ENCODE peak calls at places on chromosomes 1 and 21, in nine cellular contexts. One of them, this sample, is unnamed.

GRCh38 chr21:35072557-35072956 is 23.5 kb upstream of the RUNX1 start:
- DNase-seq in ovary: peak; percentile 37
- DNase-seq in HFF-Myc: no peak
- DNase-seq in OCI-LY7: no peak
- DNase-seq in mucosa of descending colon: no peak
- DNase-seq in HepG2: no peak
- DNase-seq in left ventricle myocardium inferior: no peak
- DNase-seq in pancreas: no peak
- DNase-seq in hepatocyte: no peak
- DNase-seq in this sample: no peak

GRCh38 chr1:6447016-6447817 is 18.8 kb downstream of the TNFRSF25 start:
- DNase-seq in hepatocyte: no peak
- DNase-seq in HFF-Myc: no peak
- DNase-seq in pancreas: no peak
- DNase-seq in left ventricle myocardium inferior: no peak
- DNase-seq in ovary: no peak
- DNase-seq in OCI-LY7: peak; percentile 22
- DNase-seq in HepG2: peak; percentile 86
- DNase-seq in mucosa of descending colon: peak; percentile 70
- DNase-seq in this sample: no peak

GRCh38 chr1:232422098-232422497 is 207.8 kb downstream of the SIPA1L2 start:
- DNase-seq in ovary: no peak
- DNase-seq in HepG2: no peak
- DNase-seq in HFF-Myc: no peak
- DNase-seq in hepatocyte: no peak
- DNase-seq in left ventricle myocardium inferior: no peak
- DNase-seq in pancreas: no peak
- DNase-seq in OCI-LY7: no peak
- DNase-seq in mucosa of descending colon: no peak
- DNase-seq in this sample: peak; percentile 67

GRCh38 chr1:37475380-37476086 is 1.2 kb downstream of the ZC3H12A start:
- DNase-seq in HFF-Myc: no peak
- DNase-seq in HepG2: no peak
- DNase-seq in left ventricle myocardium inferior: no peak
- DNase-seq in mucosa of descending colon: peak; percentile 58
- DNase-seq in OCI-LY7: no peak
- DNase-seq in pancreas: peak; percentile 38
- DNase-seq in hepatocyte: peak; percentile 25
- DNase-seq in ovary: peak; percentile 44
- DNase-seq in this sample: no peak

GRCh38 chr1:180962178-180962577 is 49.5 kb downstream of the KIAA1614 start:
- DNase-seq in OCI-LY7: no peak
- DNase-seq in ovary: no peak
- DNase-seq in pancreas: no peak
- DNase-seq in HFF-Myc: no peak
- DNase-seq in hepatocyte: no peak
- DNase-seq in left ventricle myocardium inferior: no peak
- DNase-seq in mucosa of descending colon: peak; percentile 61
- DNase-seq in HepG2: no peak
- DNase-seq in this sample: peak; percentile 58

GRCh38 chr1:155086182-155086741 is 7.6 kb downstream of the EFNA3 start:
- DNase-seq in OCI-LY7: peak; percentile 81
- DNase-seq in HepG2: no peak
- DNase-seq in mucosa of descending colon: peak; percentile 85
- DNase-seq in ovary: peak; percentile 83
- DNase-seq in pancreas: peak; percentile 76
- DNase-seq in HFF-Myc: no peak
- DNase-seq in hepatocyte: peak; percentile 73
- DNase-seq in left ventricle myocardium inferior: peak; percentile 67
- DNase-seq in this sample: peak; percentile 60

GRCh38 chr1:64687725-64688285 is 57.1 kb upstream of the RAVER2 start:
- DNase-seq in HepG2: no peak
- DNase-seq in hepatocyte: no peak
- DNase-seq in pancreas: no peak
- DNase-seq in OCI-LY7: no peak
- DNase-seq in left ventricle myocardium inferior: no peak
- DNase-seq in mucosa of descending colon: peak; percentile 29
- DNase-seq in ovary: peak; percentile 32
- DNase-seq in HFF-Myc: no peak
- DNase-seq in this sample: peak; percentile 73

GRCh38 chr1:70874826-70875225 is 172.8 kb downstream of the PTGER3 start:
- DNase-seq in left ventricle myocardium inferior: no peak
- DNase-seq in mucosa of descending colon: no peak
- DNase-seq in OCI-LY7: no peak
- DNase-seq in HFF-Myc: no peak
- DNase-seq in HepG2: no peak
- DNase-seq in hepatocyte: no peak
- DNase-seq in pancreas: no peak
- DNase-seq in ovary: no peak
- DNase-seq in this sample: peak; percentile 19

GRCh38 chr1:169460193-169460833 is 25.4 kb downstream of the SLC19A2 start:
- DNase-seq in HFF-Myc: peak; percentile 6
- DNase-seq in mucosa of descending colon: no peak
- DNase-seq in OCI-LY7: no peak
- DNase-seq in ovary: peak; percentile 18
- DNase-seq in pancreas: no peak
- DNase-seq in hepatocyte: no peak
- DNase-seq in left ventricle myocardium inferior: no peak
- DNase-seq in HepG2: no peak
- DNase-seq in this sample: peak; percentile 81

GRCh38 chr1:244154882-244155531 is 103.9 kb downstream of the ZBTB18 start:
- DNase-seq in HepG2: peak; percentile 10
- DNase-seq in OCI-LY7: no peak
- DNase-seq in ovary: no peak
- DNase-seq in mucosa of descending colon: no peak
- DNase-seq in pancreas: peak; percentile 48
- DNase-seq in hepatocyte: peak; percentile 35
- DNase-seq in HFF-Myc: no peak
- DNase-seq in left ventricle myocardium inferior: no peak
- DNase-seq in this sample: no peak

GRCh38 chr1:75131593-75132420 is 2.4 kb upstream of the LHX8 start:
- DNase-seq in left ventricle myocardium inferior: no peak
- DNase-seq in HFF-Myc: no peak
- DNase-seq in HepG2: no peak
- DNase-seq in mucosa of descending colon: no peak
- DNase-seq in pancreas: no peak
- DNase-seq in OCI-LY7: no peak
- DNase-seq in ovary: no peak
- DNase-seq in hepatocyte: no peak
- DNase-seq in this sample: no peak

GRCh38 chr1:10400013-10400412 is 1.1 kb downstream of the PGD start:
- DNase-seq in OCI-LY7: no peak
- DNase-seq in HepG2: no peak
- DNase-seq in left ventricle myocardium inferior: no peak
- DNase-seq in mucosa of descending colon: no peak
- DNase-seq in HFF-Myc: no peak
- DNase-seq in pancreas: no peak
- DNase-seq in ovary: no peak
- DNase-seq in hepatocyte: no peak
- DNase-seq in this sample: no peak

GRCh38 chr1:221419513-221420088 is 322.3 kb downstream of the DUSP10 start:
- DNase-seq in HepG2: no peak
- DNase-seq in HFF-Myc: peak; percentile 57
- DNase-seq in ovary: no peak
- DNase-seq in hepatocyte: no peak
- DNase-seq in pancreas: no peak
- DNase-seq in left ventricle myocardium inferior: no peak
- DNase-seq in mucosa of descending colon: no peak
- DNase-seq in OCI-LY7: no peak
- DNase-seq in this sample: peak; percentile 97

GRCh38 chr1:52059326-52059725 is 3.2 kb downstream of the BTF3L4 start:
- DNase-seq in mucosa of descending colon: no peak
- DNase-seq in HFF-Myc: no peak
- DNase-seq in hepatocyte: no peak
- DNase-seq in ovary: no peak
- DNase-seq in pancreas: no peak
- DNase-seq in HepG2: no peak
- DNase-seq in OCI-LY7: no peak
- DNase-seq in left ventricle myocardium inferior: no peak
- DNase-seq in this sample: peak; percentile 61
- H3K4me3 ChIP-seq in mucosa of descending colon: no peak overlapping the region
- H3K4me3 ChIP-seq in HFF-Myc: no peak overlapping the region
- H3K4me3 ChIP-seq in hepatocyte: no peak overlapping the region
- H3K4me3 ChIP-seq in ovary: no peak overlapping the region
- H3K4me3 ChIP-seq in pancreas: no peak overlapping the region
- H3K4me3 ChIP-seq in HepG2: no peak overlapping the region
- H3K4me3 ChIP-seq in OCI-LY7: no peak overlapping the region
- H3K4me3 ChIP-seq in left ventricle myocardium inferior: no peak overlapping the region
- H3K4me3 ChIP-seq in this sample: no peak overlapping the region

DNA sequence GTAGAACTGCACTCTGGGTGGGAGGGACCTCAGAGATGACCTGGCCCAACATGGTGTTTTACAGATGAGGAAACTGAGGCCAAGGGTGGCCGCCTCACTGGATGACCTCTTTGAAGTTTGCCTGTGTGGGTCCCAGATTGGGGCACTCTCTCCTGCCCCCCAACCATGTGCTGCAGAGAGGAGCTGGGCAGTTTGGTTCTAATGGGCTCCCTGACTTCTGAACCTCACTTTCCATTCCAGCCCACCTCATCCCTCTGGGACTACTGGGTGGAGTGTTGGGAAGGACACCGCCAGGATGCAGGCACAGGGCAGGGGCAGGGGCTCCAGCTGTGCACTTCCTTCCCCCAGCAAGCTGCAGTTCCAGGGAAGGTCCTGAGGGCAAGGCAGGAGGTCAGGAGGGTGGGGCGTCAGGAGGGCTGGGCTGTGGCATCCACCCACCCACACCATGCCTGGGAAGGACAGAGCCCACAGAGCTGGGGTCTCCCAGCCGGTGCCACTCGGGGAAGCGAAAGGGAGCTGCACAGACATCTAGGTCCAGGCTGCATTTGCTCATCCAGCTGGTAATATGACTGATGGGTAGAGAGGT is 10.3 kb upstream of the EPS8L3 start:
- DNase-seq in OCI-LY7: no peak
- DNase-seq in pancreas: no peak
- DNase-seq in hepatocyte: no peak
- DNase-seq in mucosa of descending colon: peak; percentile 33
- DNase-seq in ovary: peak; percentile 35
- DNase-seq in left ventricle myocardium inferior: peak; percentile 12
- DNase-seq in HepG2: no peak
- DNase-seq in HFF-Myc: no peak
- DNase-seq in this sample: no peak
- TF ChIP-seq CTCF in OCI-LY7: peak; percentile 3
- TF ChIP-seq CTCF in pancreas: peak; percentile 5
- TF ChIP-seq CTCF in hepatocyte: no peak
- TF ChIP-seq CTCF in mucosa of descending colon: no peak
- TF ChIP-seq CTCF in ovary: no peak
- TF ChIP-seq CTCF in left ventricle myocardium inferior: no peak
- TF ChIP-seq CTCF in HepG2: no peak
- TF ChIP-seq CTCF in HFF-Myc: no peak
- TF ChIP-seq CTCF in this sample: no peak

GRCh38 chr1:203200059-203200553 is 13.6 kb upstream of the CHI3L1 start:
- DNase-seq in mucosa of descending colon: no peak
- DNase-seq in OCI-LY7: no peak
- DNase-seq in HFF-Myc: no peak
- DNase-seq in ovary: no peak
- DNase-seq in HepG2: peak; percentile 32
- DNase-seq in hepatocyte: no peak
- DNase-seq in pancreas: no peak
- DNase-seq in left ventricle myocardium inferior: no peak
- DNase-seq in this sample: peak; percentile 88
- H3K4me3 ChIP-seq in mucosa of descending colon: no peak overlapping the region
- H3K4me3 ChIP-seq in OCI-LY7: no peak overlapping the region
- H3K4me3 ChIP-seq in HFF-Myc: no peak overlapping the region
- H3K4me3 ChIP-seq in ovary: no peak overlapping the region
- H3K4me3 ChIP-seq in HepG2: no peak overlapping the region
- H3K4me3 ChIP-seq in hepatocyte: no peak overlapping the region
- H3K4me3 ChIP-seq in pancreas: no peak overlapping the region
- H3K4me3 ChIP-seq in left ventricle myocardium inferior: peak overlapping the region; percentile 9
- H3K4me3 ChIP-seq in this sample: no peak overlapping the region

DNA sequence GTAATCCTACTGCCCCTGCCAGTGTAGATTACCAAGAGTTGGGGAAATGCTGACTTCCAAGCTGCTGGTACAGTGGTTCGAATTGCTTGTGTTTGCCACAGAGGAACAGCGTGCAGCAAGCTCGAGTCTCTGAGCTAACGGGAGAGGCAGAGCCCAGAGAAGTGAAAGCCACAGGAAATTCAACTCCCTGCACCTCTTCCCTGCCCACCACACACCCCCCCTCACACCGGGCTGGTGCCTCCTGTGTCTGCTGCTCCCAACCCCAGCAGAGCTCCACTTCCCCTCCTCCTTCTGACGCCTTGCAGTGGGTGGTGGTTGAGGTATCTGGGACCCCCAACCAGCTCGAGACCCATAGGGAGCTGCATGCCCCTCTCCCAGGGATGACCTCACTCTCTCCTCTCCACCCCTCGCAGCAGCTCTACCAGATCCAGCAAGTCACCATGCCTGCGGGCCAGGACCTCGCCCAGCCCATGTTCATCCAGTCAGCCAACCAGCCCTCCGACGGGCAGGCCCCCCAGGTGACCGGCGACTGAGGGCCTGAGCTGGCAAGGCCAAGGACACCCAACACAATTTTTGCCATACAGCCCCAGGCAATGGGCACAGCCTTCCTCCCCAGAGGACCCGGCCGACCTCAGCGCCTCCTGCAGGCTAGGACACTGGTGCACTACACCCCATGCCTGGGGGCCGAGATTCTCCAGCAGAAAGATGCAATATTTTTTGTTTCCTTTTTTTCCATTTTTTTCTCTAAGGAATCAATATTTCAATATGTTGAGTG is 13.1 kb upstream of the KCNQ4 start:
- DNase-seq in HFF-Myc: no peak
- DNase-seq in OCI-LY7: no peak
- DNase-seq in left ventricle myocardium inferior: no peak
- DNase-seq in pancreas: no peak
- DNase-seq in ovary: no peak
- DNase-seq in mucosa of descending colon: no peak
- DNase-seq in hepatocyte: no peak
- DNase-seq in HepG2: no peak
- DNase-seq in this sample: no peak
- TF ChIP-seq CTCF in HFF-Myc: no peak
- TF ChIP-seq CTCF in OCI-LY7: peak; percentile 52
- TF ChIP-seq CTCF in left ventricle myocardium inferior: no peak
- TF ChIP-seq CTCF in pancreas: no peak
- TF ChIP-seq CTCF in ovary: no peak
- TF ChIP-seq CTCF in mucosa of descending colon: no peak
- TF ChIP-seq CTCF in hepatocyte: no peak
- TF ChIP-seq CTCF in HepG2: peak; percentile 18
- TF ChIP-seq CTCF in this sample: no peak

This sample was measured in epithelial cell of esophagus.